ENCODE peak calls at places on chromosome 5, in eight cellular contexts. E is AG09319; I is activated CD8-positive, alpha-beta memory T cell treated with anti-CD3 and anti-CD28 coated beads for 48 hours; F is epithelial cell of esophagus; O is psoas muscle; N is effector CD4-positive, alpha-beta T cell; H is HFFc6; B is activated CD4-positive, alpha-beta T cell treated with anti-CD3 and anti-CD28 coated beads, Interleukin-2, amount 50 U/mL, for 1 hour. X is an unnamed sample.

GRCh38 chr5:131821221-131821620 is 24.4 kb upstream of the FNIP1 start:
- DNase-seq in B (no peak), N (no peak), O (no peak), F (no peak), H (peak; percentile 2), I (no peak), E (no peak), X (no peak)

GRCh38 chr5:79133121-79133656 is 21.6 kb downstream of the BHMT start:
- DNase-seq in N (no peak), F (peak; percentile 55), B (no peak), H (peak; percentile 46), E (no peak), I (no peak), O (no peak), X (peak; percentile 49)

GRCh38 chr5:41527201-41527779 is 16.9 kb upstream of the PLCXD3 start:
- DNase-seq in B (no peak), N (no peak), F (peak; percentile 93), I (no peak), O (no peak), H (peak; percentile 99), E (peak; percentile 78), X (peak; percentile 75)

GRCh38 chr5:74895906-74896305 is 29.7 kb upstream of the FAM169A start:
- DNase-seq in E (peak; percentile 28), O (no peak), F (peak; percentile 75), H (peak; percentile 69), B (no peak), I (no peak), N (no peak), X (peak; percentile 59)

GRCh38 chr5:149633671-149634350 is 52.5 kb downstream of the ARHGEF37 start:
- DNase-seq in O (no peak), H (no peak), E (no peak), F (peak; percentile 92), B (no peak), N (no peak), I (no peak), X (no peak)

GRCh38 chr5:29379619-29380018 is 1813.9 kb upstream of the CDH6 start:
- DNase-seq in O (no peak), N (no peak), B (no peak), I (no peak), H (no peak), F (no peak), E (no peak), X (peak; percentile 47)

GRCh38 chr5:71697967-71698366 is 21.1 kb upstream of the CARTPT start:
- DNase-seq in E (no peak), B (no peak), I (no peak), F (peak; percentile 7), O (no peak), H (no peak), N (no peak), X (no peak)

GRCh38 chr5:76642390-76643040 is 19.3 kb upstream of the F2RL2 start:
- DNase-seq in H (no peak), F (no peak), B (no peak), I (no peak), E (no peak), O (no peak), N (no peak), X (no peak)